ENCODE peak calls at places on chromosomes 2 and 18, in ten cellular contexts. One of them, this sample, is unnamed.

GRCh38 chr2:187627153-187627552 is 72.9 kb upstream of the TFPI start:
- DNase-seq in ovary: no peak
- DNase-seq in body of pancreas: no peak
- DNase-seq in A549: no peak
- DNase-seq in HCT116: no peak
- DNase-seq in adrenal gland: no peak
- DNase-seq in heart left ventricle: no peak
- DNase-seq in GM12878: no peak
- DNase-seq in IMR-90: no peak
- DNase-seq in tibial nerve: no peak
- DNase-seq in this sample: no peak

GRCh38 chr2:180161415-180161814 is 154.3 kb upstream of the CWC22 start:
- DNase-seq in ovary: no peak
- DNase-seq in tibial nerve: no peak
- DNase-seq in heart left ventricle: no peak
- DNase-seq in A549: no peak
- DNase-seq in GM12878: no peak
- DNase-seq in IMR-90: no peak
- DNase-seq in adrenal gland: no peak
- DNase-seq in body of pancreas: no peak
- DNase-seq in HCT116: no peak
- DNase-seq in this sample: no peak

GRCh38 chr18:24672165-24672950 is 211.9 kb downstream of the HRH4 start:
- DNase-seq in tibial nerve: no peak
- DNase-seq in adrenal gland: no peak
- DNase-seq in body of pancreas: no peak
- DNase-seq in IMR-90: peak; percentile 39
- DNase-seq in A549: no peak
- DNase-seq in heart left ventricle: no peak
- DNase-seq in HCT116: no peak
- DNase-seq in ovary: no peak
- DNase-seq in GM12878: no peak
- DNase-seq in this sample: no peak

GRCh38 chr2:223123859-223124610 is 72.0 kb downstream of the KCNE4 start:
- DNase-seq in ovary: no peak
- DNase-seq in heart left ventricle: no peak
- DNase-seq in GM12878: no peak
- DNase-seq in A549: no peak
- DNase-seq in adrenal gland: no peak
- DNase-seq in HCT116: no peak
- DNase-seq in body of pancreas: no peak
- DNase-seq in IMR-90: peak; percentile 22
- DNase-seq in tibial nerve: no peak
- DNase-seq in this sample: no peak

GRCh38 chr2:199883474-199884212 is 27.4 kb upstream of the C2orf69 start:
- DNase-seq in IMR-90: no peak
- DNase-seq in ovary: no peak
- DNase-seq in A549: no peak
- DNase-seq in GM12878: no peak
- DNase-seq in adrenal gland: no peak
- DNase-seq in body of pancreas: no peak
- DNase-seq in HCT116: no peak
- DNase-seq in heart left ventricle: no peak
- DNase-seq in tibial nerve: no peak
- DNase-seq in this sample: no peak

GRCh38 chr2:128660836-128661235 is 342.2 kb upstream of the HS6ST1 start:
- DNase-seq in body of pancreas: no peak
- DNase-seq in heart left ventricle: no peak
- DNase-seq in IMR-90: no peak
- DNase-seq in tibial nerve: no peak
- DNase-seq in adrenal gland: no peak
- DNase-seq in ovary: no peak
- DNase-seq in A549: no peak
- DNase-seq in HCT116: no peak
- DNase-seq in GM12878: no peak
- DNase-seq in this sample: no peak

GRCh38 chr2:165868211-165868610 is 74.2 kb upstream of the GALNT3 start:
- DNase-seq in HCT116: no peak
- DNase-seq in IMR-90: peak; percentile 36
- DNase-seq in adrenal gland: no peak
- DNase-seq in body of pancreas: no peak
- DNase-seq in ovary: no peak
- DNase-seq in A549: no peak
- DNase-seq in GM12878: no peak
- DNase-seq in tibial nerve: no peak
- DNase-seq in heart left ventricle: no peak
- DNase-seq in this sample: no peak

GRCh38 chr2:218289639-218290315 is 2.5 kb downstream of the TMBIM1 start:
- DNase-seq in HCT116: no peak
- DNase-seq in A549: no peak
- DNase-seq in GM12878: no peak
- DNase-seq in adrenal gland: no peak
- DNase-seq in IMR-90: peak; percentile 36
- DNase-seq in body of pancreas: peak; percentile 55
- DNase-seq in heart left ventricle: no peak
- DNase-seq in tibial nerve: no peak
- DNase-seq in ovary: no peak
- DNase-seq in this sample: no peak

GRCh38 chr2:117770696-117771095 is 43.8 kb upstream of the DDX18 start:
- DNase-seq in A549: no peak
- DNase-seq in tibial nerve: no peak
- DNase-seq in adrenal gland: no peak
- DNase-seq in heart left ventricle: no peak
- DNase-seq in ovary: no peak
- DNase-seq in HCT116: no peak
- DNase-seq in body of pancreas: no peak
- DNase-seq in IMR-90: no peak
- DNase-seq in GM12878: no peak
- DNase-seq in this sample: no peak

GRCh38 chr2:215460682-215461081 is 24.8 kb upstream of the FN1 start:
- DNase-seq in tibial nerve: no peak
- DNase-seq in GM12878: no peak
- DNase-seq in adrenal gland: no peak
- DNase-seq in A549: no peak
- DNase-seq in HCT116: no peak
- DNase-seq in ovary: no peak
- DNase-seq in heart left ventricle: no peak
- DNase-seq in body of pancreas: no peak
- DNase-seq in IMR-90: peak; percentile 97
- DNase-seq in this sample: no peak

DNA sequence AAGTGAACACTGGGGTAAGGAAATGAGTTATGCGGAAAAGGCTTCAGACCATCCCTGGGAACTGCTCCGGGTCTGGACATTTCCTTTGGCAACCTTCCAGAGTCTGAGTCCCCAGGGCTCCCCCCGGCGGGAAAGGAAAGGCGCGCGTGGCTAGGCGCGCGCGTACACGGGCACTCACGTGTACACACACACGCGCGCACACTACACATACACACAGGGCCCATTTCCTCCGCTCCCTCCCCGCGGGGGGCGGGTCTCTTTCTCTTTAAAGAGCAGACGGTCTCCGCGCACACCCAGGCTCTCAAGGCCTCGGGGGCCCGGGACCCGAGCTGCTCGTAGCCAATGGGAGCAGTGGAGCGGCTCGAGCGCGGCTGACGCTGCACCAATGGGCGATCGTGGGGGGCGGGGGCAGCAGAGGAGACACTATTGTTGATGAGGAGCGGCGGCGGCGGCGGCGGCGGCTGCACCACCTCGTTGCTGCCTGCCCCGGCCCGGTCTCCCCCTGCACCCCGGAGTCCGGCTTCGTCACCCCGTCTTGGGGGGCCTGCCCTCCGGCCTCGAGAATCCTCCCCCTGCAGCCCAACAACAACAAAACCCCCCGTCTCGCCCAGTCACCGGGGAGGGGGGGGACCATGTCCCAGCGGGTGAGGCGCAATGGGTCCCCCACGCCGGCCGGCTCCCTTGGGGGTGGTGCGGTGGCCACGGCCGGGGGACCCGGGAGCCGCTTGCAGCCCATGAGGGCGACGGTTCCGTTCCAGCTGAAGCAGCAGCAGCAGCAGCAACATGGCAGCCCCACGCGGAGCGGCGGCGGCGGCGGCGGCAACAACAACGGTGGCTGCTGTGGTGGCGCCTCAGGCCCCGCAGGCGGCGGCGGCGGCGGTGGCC is at the start of gene FAM117B:
- DNase-seq in IMR-90: peak; percentile 92
- DNase-seq in A549: peak; percentile 96
- DNase-seq in adrenal gland: peak; percentile 100
- DNase-seq in body of pancreas: peak; percentile 98
- DNase-seq in tibial nerve: peak; percentile 98
- DNase-seq in GM12878: peak; percentile 84
- DNase-seq in heart left ventricle: peak; percentile 100
- DNase-seq in ovary: peak; percentile 98
- DNase-seq in HCT116: peak; percentile 90
- DNase-seq in this sample: peak; percentile 94
- TF ChIP-seq POLR2A in IMR-90: no peak
- TF ChIP-seq POLR2A in A549: peak; percentile 53
- TF ChIP-seq POLR2A in adrenal gland: peak; percentile 95
- TF ChIP-seq POLR2A in body of pancreas: peak; percentile 91
- TF ChIP-seq POLR2A in tibial nerve: peak; percentile 81
- TF ChIP-seq POLR2A in GM12878: peak; percentile 86
- TF ChIP-seq POLR2A in heart left ventricle: no peak
- TF ChIP-seq POLR2A in ovary: peak; percentile 53
- TF ChIP-seq POLR2A in HCT116: peak; percentile 68
- TF ChIP-seq POLR2A in this sample: no peak

GRCh38 chr2:28391564-28392296 is 928 bp upstream of the FOSL2 start:
- DNase-seq in HCT116: peak; percentile 65
- DNase-seq in GM12878: no peak
- DNase-seq in adrenal gland: peak; percentile 95
- DNase-seq in IMR-90: peak; percentile 79
- DNase-seq in body of pancreas: peak; percentile 87
- DNase-seq in ovary: peak; percentile 91
- DNase-seq in heart left ventricle: peak; percentile 96
- DNase-seq in A549: peak; percentile 96
- DNase-seq in tibial nerve: peak; percentile 94
- DNase-seq in this sample: peak; percentile 77
- TF ChIP-seq POLR2A in HCT116: no peak
- TF ChIP-seq POLR2A in GM12878: no peak
- TF ChIP-seq POLR2A in adrenal gland: peak; percentile 20
- TF ChIP-seq POLR2A in IMR-90: peak; percentile 78
- TF ChIP-seq POLR2A in body of pancreas: no peak
- TF ChIP-seq POLR2A in ovary: peak; percentile 40
- TF ChIP-seq POLR2A in heart left ventricle: no peak
- TF ChIP-seq POLR2A in A549: no peak
- TF ChIP-seq POLR2A in tibial nerve: peak; percentile 23
- TF ChIP-seq POLR2A in this sample: peak; percentile 41

GRCh38 chr2:64769392-64770044 is 115.8 kb upstream of the SERTAD2 start:
- DNase-seq in HCT116: no peak
- DNase-seq in GM12878: no peak
- DNase-seq in tibial nerve: no peak
- DNase-seq in body of pancreas: no peak
- DNase-seq in ovary: no peak
- DNase-seq in A549: peak; percentile 42
- DNase-seq in IMR-90: no peak
- DNase-seq in adrenal gland: no peak
- DNase-seq in heart left ventricle: no peak
- DNase-seq in this sample: no peak

GRCh38 chr2:64770137-64770780 is 116.5 kb upstream of the SERTAD2 start:
- DNase-seq in heart left ventricle: no peak
- DNase-seq in body of pancreas: no peak
- DNase-seq in GM12878: no peak
- DNase-seq in adrenal gland: no peak
- DNase-seq in IMR-90: peak; percentile 79
- DNase-seq in A549: no peak
- DNase-seq in tibial nerve: no peak
- DNase-seq in ovary: no peak
- DNase-seq in HCT116: no peak
- DNase-seq in this sample: no peak

GRCh38 chr2:64766841-64767669 is 113.3 kb upstream of the SERTAD2 start:
- DNase-seq in GM12878: no peak
- DNase-seq in HCT116: no peak
- DNase-seq in IMR-90: peak; percentile 53
- DNase-seq in A549: no peak
- DNase-seq in heart left ventricle: no peak
- DNase-seq in body of pancreas: no peak
- DNase-seq in ovary: no peak
- DNase-seq in tibial nerve: no peak
- DNase-seq in adrenal gland: no peak
- DNase-seq in this sample: no peak

GRCh38 chr2:64768426-64769033 is 114.8 kb upstream of the SERTAD2 start:
- DNase-seq in A549: no peak
- DNase-seq in adrenal gland: no peak
- DNase-seq in ovary: no peak
- DNase-seq in tibial nerve: no peak
- DNase-seq in body of pancreas: no peak
- DNase-seq in HCT116: no peak
- DNase-seq in heart left ventricle: no peak
- DNase-seq in GM12878: no peak
- DNase-seq in IMR-90: no peak
- DNase-seq in this sample: no peak

DNA sequence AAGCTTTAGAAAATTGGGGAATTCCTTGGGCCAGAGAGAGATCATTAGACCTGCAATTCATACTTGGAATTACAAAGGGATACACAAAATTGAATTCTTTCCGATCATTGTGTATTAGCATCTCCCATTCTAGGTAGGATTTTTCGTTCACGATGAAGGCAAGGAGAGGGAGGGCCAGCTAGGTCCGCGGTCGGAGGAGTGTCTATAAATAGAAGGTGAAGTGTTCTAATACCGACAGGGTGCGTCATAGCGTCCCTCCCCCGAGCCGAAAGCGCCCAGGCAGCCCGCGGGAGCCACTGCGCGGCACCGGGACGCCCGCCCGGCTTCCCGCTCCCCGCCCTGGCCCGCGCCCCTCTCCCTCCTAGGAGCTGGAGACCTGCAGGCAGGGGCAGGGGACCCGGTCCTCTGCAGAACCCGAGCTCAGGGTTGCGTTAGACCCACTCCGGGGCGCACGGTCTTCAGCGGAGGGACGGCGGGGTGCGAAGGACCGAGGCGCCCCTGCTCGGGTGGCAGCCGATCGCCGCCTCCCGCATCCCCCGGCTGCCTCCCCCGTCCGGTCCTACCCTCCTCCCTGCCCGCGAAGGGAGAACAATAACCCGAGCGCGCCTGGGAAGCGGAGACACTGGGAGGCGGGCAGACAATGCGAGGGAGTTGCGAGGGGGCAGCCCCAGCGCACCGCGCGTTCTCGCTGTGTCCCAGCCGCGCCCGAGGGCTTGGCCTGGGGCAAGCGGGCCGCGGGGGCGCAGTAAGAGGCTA is 114.1 kb upstream of the SERTAD2 start:
- DNase-seq in ovary: peak; percentile 92
- DNase-seq in body of pancreas: peak; percentile 91
- DNase-seq in GM12878: no peak
- DNase-seq in tibial nerve: peak; percentile 78
- DNase-seq in HCT116: no peak
- DNase-seq in A549: peak; percentile 84
- DNase-seq in adrenal gland: peak; percentile 95
- DNase-seq in heart left ventricle: peak; percentile 95
- DNase-seq in IMR-90: peak; percentile 89
- DNase-seq in this sample: peak; percentile 59
- TF ChIP-seq POLR2A in ovary: peak; percentile 88
- TF ChIP-seq POLR2A in body of pancreas: peak; percentile 91
- TF ChIP-seq POLR2A in GM12878: peak; percentile 78
- TF ChIP-seq POLR2A in tibial nerve: peak; percentile 90
- TF ChIP-seq POLR2A in HCT116: peak; percentile 43
- TF ChIP-seq POLR2A in A549: peak; percentile 37
- TF ChIP-seq POLR2A in adrenal gland: peak; percentile 97
- TF ChIP-seq POLR2A in heart left ventricle: peak; percentile 38
- TF ChIP-seq POLR2A in IMR-90: peak; percentile 58
- TF ChIP-seq POLR2A in this sample: peak; percentile 47

GRCh38 chr2:173354601-173355131 is at the start of gene CDCA7:
- DNase-seq in IMR-90: peak; percentile 54
- DNase-seq in GM12878: no peak
- DNase-seq in heart left ventricle: peak; percentile 62
- DNase-seq in A549: peak; percentile 81
- DNase-seq in body of pancreas: peak; percentile 67
- DNase-seq in adrenal gland: peak; percentile 15
- DNase-seq in ovary: peak; percentile 56
- DNase-seq in tibial nerve: no peak
- DNase-seq in HCT116: peak; percentile 54
- DNase-seq in this sample: peak; percentile 77
- TF ChIP-seq POLR2A in IMR-90: no peak
- TF ChIP-seq POLR2A in GM12878: peak; percentile 82
- TF ChIP-seq POLR2A in heart left ventricle: no peak
- TF ChIP-seq POLR2A in A549: peak; percentile 79
- TF ChIP-seq POLR2A in body of pancreas: no peak
- TF ChIP-seq POLR2A in adrenal gland: no peak
- TF ChIP-seq POLR2A in ovary: no peak
- TF ChIP-seq POLR2A in tibial nerve: no peak
- TF ChIP-seq POLR2A in HCT116: peak; percentile 35
- TF ChIP-seq POLR2A in this sample: peak; percentile 79

This sample was measured in H54.